ENCODE peak calls at places on chromosomes 11 and 22, in eight cellular contexts. W is DND-41, P is tibial nerve, V is pancreas, L is GM23248, G is fibroblast of lung, M is endothelial cell of umbilical vein, T is left ventricle myocardium inferior. Q is an unnamed sample. For H3K4me1, the result is how much of the 10 kb centered on the place peaks cover.

GRCh38 chr22:27636716-27637503 is 164.6 kb downstream of the MN1 start:
- DNase-seq in T (peak), M (no peak), W (no peak), G (no peak), P (no peak), V (no peak), L (no peak), Q (no peak)

GRCh38 chr11:12901272-12901671 is 107.8 kb upstream of the RASSF10 start:
- DNase-seq in P (no peak), L (peak), W (peak), M (no peak), G (no peak), V (no peak), T (no peak), Q (no peak)

GRCh38 chr22:24427500-24428164 is at the start of gene ADORA2A:
- DNase-seq in M (no peak), L (no peak), W (peak), V (peak), T (no peak), P (no peak), G (no peak), Q (peak)

GRCh38 chr11:27625347-27625912 is 74.8 kb downstream of the BDNF start:
- DNase-seq in V (no peak), G (no peak), L (no peak), W (no peak), P (no peak), M (no peak), T (no peak), Q (no peak)

GRCh38 chr22:31173386-31174145 is 13.6 kb downstream of the RNF185 start:
- DNase-seq in M (peak), T (no peak), W (no peak), P (no peak), V (no peak), L (peak), G (peak), Q (no peak)

GRCh38 chr11:7677071-7677470 is 3.8 kb upstream of the CYB5R2 start:
- DNase-seq in G (no peak), T (no peak), M (peak), P (no peak), L (peak), W (no peak), V (no peak), Q (no peak)

GRCh38 chr11:44147751-44148150 is 52.3 kb downstream of the EXT2 start:
- DNase-seq in P (no peak), L (no peak), G (no peak), W (no peak), T (no peak), M (no peak), V (no peak), Q (no peak)

GRCh38 chr11:62505112-62505783 is 41.4 kb downstream of the AHNAK start:
- DNase-seq in P (no peak), W (no peak), V (no peak), M (no peak), T (peak), G (no peak), L (peak), Q (no peak)

GRCh38 chr11:126890561-126890960 is 110.0 kb downstream of the KIRREL3 start:
- DNase-seq in G (no peak), P (no peak), V (no peak), T (no peak), L (no peak), M (no peak), W (no peak), Q (no peak)

GRCh38 chr22:32480238-32480637 is 5.6 kb downstream of the FBXO7 start:
- DNase-seq in P (no peak), L (no peak), M (no peak), V (no peak), T (no peak), W (no peak), G (no peak), Q (no peak)

GRCh38 chr22:26568207-26568706 is 21.7 kb downstream of the TPST2 start:
- DNase-seq in M (peak), V (no peak), G (peak), L (no peak), T (no peak), P (no peak), W (no peak), Q (no peak)

GRCh38 chr11:75578977-75579376 is 16.9 kb downstream of the SERPINH1 start:
- DNase-seq in W (no peak), M (no peak), G (no peak), T (no peak), P (no peak), L (no peak), V (no peak), Q (no peak)

GRCh38 chr11:113581713-113582112 is 106.5 kb upstream of the DRD2 start:
- DNase-seq in W (no peak), P (no peak), T (no peak), V (no peak), G (no peak), M (no peak), L (no peak), Q (no peak)

GRCh38 chr22:46561435-46561905 is 24.1 kb upstream of the CELSR1 start:
- DNase-seq in M (no peak), L (no peak), W (peak), P (no peak), T (peak), V (peak), G (no peak), Q (no peak)

GRCh38 chr22:29144786-29145160 is 60.9 kb upstream of the EMID1 start:
- DNase-seq in T (no peak), W (no peak), G (no peak), M (no peak), V (peak), L (no peak), P (no peak), Q (no peak)

GRCh38 chr11:117621226-117621625 is 175.8 kb downstream of the DSCAML1 start:
- DNase-seq in W (peak), G (peak), P (no peak), V (no peak), L (peak), M (peak), T (no peak), Q (no peak)

GRCh38 chr22:31136711-31137110 is 3.6 kb downstream of the PLA2G3 start:
- DNase-seq in M (no peak), L (no peak), P (no peak), W (no peak), G (no peak), T (no peak), V (peak), Q (no peak)

GRCh38 chr11:80240245-80240644 is 799.4 kb upstream of the TENM4 start:
- DNase-seq in T (no peak), G (no peak), P (no peak), W (no peak), V (no peak), M (no peak), L (no peak), Q (no peak)

GRCh38 chr11:32448232-32448631 is 12.9 kb upstream of the WT1 start:
- DNase-seq in V (no peak), M (no peak), T (no peak), L (no peak), W (no peak), P (no peak), G (no peak), Q (no peak)

GRCh38 chr22:37569009-37569920 is 9.0 kb downstream of the CDC42EP1 start:
- DNase-seq in P (no peak), M (no peak), G (no peak), V (peak), W (no peak), T (no peak), L (no peak), Q (no peak)

GRCh38 chr11:73463359-73463758 is 87.2 kb downstream of the RELT start:
- DNase-seq in V (no peak), M (no peak), L (peak), T (no peak), P (no peak), W (no peak), G (peak), Q (no peak)

GRCh38 chr11:83545494-83545893 is 259.3 kb upstream of the CCDC90B start:
- DNase-seq in P (no peak), V (no peak), G (no peak), M (no peak), T (no peak), L (no peak), W (no peak), Q (no peak)

GRCh38 chr11:106399075-106399500 is 321.6 kb downstream of the AASDHPPT start:
- DNase-seq in V (no peak), P (peak), L (peak), T (no peak), G (peak), W (no peak), M (no peak), Q (no peak)

GRCh38 chr11:5815534-5815933 is 6.8 kb downstream of the OR52N2 start:
- DNase-seq in V (no peak), G (no peak), W (no peak), T (no peak), P (no peak), L (peak), M (no peak), Q (no peak)

GRCh38 chr22:38098410-38099249 is 11.9 kb downstream of the BAIAP2L2 start:
- DNase-seq in G (peak), M (peak), L (peak), P (no peak), V (no peak), T (no peak), W (no peak), Q (no peak)

GRCh38 chr22:22997262-22997898 is 72.9 kb upstream of the GNAZ start:
- DNase-seq in M (no peak), T (no peak), P (no peak), V (no peak), L (no peak), G (no peak), W (no peak), Q (no peak)

GRCh38 chr11:57800444-57801184 is 39.0 kb downstream of the CTNND1 start:
- DNase-seq in P (no peak), V (no peak), W (peak), G (peak), T (no peak), M (peak), L (peak), Q (peak)

GRCh38 chr11:123371506-123372297 is 58.4 kb upstream of the GRAMD1B start:
- DNase-seq in L (no peak), P (no peak), M (no peak), T (no peak), W (no peak), G (no peak), V (no peak), Q (no peak)

GRCh38 chr11:117823941-117824420 is 563 bp downstream of the FXYD2 start:
- DNase-seq in W (peak), M (peak), L (no peak), V (peak), P (no peak), T (peak), G (peak), Q (no peak)

DNA sequence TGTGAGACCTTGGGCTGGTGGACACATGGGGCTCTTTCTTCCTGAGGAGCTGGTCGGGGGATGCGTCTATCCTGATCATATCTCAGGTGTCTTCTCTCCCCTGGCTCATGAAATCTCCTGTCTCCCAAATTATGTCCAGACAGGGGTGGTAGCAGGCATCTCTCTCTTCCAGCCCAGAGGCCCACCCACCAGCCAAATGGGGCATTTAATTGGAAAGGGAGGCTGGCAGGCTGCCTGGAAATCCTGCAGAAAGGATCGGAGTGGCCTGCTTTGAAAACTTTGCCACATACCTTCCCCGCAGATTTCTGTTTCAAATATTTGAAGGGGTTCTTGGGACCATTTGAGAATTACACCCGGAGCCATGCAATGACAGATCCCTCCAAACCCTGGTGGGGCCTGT is 37.4 kb downstream of the SMIM38 start:
- DNase-seq in G (no peak), V (no peak), W (no peak), L (no peak), T (no peak), P (no peak), M (no peak), Q (no peak)
- H3K4me1 ChIP-seq in G (under half), V (under half), W (under half), L (under half), T (under half), P (under half), M (under half), Q (under half)

GRCh38 chr11:65429724-65430405 is 7.3 kb downstream of the NEAT1 start:
- DNase-seq in L (peak), V (peak), W (peak), G (peak), T (peak), M (peak), P (no peak), Q (no peak)

GRCh38 chr11:65429069-65429681 is 6.6 kb downstream of the NEAT1 start:
- DNase-seq in L (peak), W (no peak), V (no peak), M (peak), P (no peak), G (peak), T (no peak), Q (peak)

GRCh38 chr11:65431452-65432132 is 9.0 kb downstream of the NEAT1 start:
- DNase-seq in L (peak), W (no peak), M (peak), V (no peak), P (no peak), T (no peak), G (peak), Q (no peak)

GRCh38 chr11:65432133-65432650 is 9.6 kb downstream of the NEAT1 start:
- DNase-seq in T (no peak), M (peak), P (no peak), G (peak), W (no peak), V (no peak), L (peak), Q (no peak)

DNA sequence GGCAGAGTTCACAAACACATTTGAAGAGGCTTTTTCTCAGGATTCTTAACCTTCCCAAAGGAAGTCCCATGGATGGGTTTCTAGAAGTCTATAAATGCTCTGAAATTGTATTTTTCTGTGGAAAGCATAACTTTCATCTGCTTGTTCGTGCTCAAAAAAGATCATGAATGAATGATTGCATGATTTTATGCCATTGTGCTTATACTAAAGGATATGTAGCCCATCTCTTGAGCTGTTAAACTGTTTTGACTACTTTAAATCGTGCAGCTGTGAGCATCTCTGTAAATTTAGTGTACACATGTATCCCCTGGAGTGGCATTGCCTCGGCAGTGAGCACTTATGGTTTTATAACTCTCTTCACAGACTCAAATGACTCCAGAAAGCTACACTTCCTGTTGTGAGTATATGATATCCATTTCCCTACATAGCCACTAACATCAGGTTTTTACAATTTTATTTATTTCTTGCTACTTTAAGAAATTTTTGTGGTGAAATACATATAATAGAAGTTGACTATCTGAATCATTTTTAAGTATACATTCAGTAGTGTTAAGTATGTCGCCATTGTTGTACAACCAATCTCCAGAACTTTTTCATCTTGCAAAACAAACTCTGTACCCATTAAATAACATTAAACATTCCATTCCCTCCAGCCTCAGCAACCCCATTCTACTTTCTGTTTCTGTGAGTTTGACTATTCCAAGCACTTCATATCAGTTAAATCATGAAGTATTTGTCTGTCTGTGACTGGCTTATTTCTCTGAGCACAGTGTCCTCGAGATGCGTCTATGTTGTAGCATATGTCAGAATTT is 8.0 kb downstream of the NEAT1 start:
- DNase-seq in L (peak), M (peak), G (peak), W (no peak), P (peak), T (no peak), V (no peak), Q (no peak)
- H3K4me3 ChIP-seq in L (peak), M (peak), G (peak), W (no peak), P (peak), T (peak), V (no peak), Q (peak)

GRCh38 chr11:102426000-102426399 is 26.6 kb downstream of the TMEM123 start:
- DNase-seq in T (no peak), V (no peak), W (no peak), G (no peak), L (no peak), P (no peak), M (no peak), Q (no peak)
- H3K4me1 ChIP-seq in T (under half), V (under half), W (under half), G (under half), L (under half), P (under half), M (under half), Q (half or more)

DNA sequence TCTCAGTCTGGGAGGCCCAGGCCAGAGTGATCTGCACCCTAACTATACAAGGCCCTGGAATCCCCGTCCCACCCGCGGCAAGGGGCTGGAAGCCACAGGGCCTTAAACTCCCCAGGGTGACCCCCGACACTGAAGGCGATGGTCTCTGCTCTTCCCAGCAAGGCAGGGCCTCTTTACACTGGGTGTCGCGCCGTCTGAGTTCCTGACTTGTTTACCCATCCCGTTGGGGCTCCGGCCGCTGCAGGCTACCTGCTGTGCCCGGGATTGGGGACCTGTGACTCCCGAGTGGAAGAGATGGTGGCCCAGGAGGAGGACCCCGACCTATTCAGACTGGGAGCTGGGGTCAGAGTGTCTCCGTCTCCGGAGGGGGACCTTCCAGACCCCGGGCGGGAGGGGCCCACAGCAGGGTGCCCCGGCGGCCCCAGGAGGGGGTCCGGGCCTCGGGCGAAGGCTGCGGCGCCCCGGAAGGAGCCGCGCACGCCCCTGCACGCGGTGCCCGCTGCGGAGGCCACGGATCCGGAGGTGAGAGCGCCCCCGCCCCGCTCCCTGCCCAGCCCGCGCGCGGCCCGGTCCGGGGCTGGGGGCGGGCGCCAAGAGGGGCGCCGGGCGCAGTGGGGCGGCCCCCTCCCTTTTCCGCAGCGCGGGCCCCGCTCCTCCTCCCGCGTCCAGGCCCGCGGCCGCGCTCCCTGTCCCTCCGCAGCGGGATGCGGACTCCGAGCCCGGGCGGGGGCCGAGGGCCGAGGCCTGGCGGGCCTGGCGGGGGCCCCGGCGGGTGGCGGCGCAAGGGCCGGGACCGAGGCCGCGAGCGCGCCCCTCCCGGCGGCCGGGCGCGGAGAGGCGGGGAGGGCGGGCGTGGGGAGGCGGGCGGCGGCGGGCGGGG is 534 bp upstream of the MPPED1 start:
- DNase-seq in T (no peak), G (no peak), V (no peak), M (no peak), W (no peak), P (no peak), L (no peak), Q (no peak)
- H3K4me3 ChIP-seq in T (peak), G (no peak), V (no peak), M (no peak), W (no peak), P (no peak), L (no peak), Q (no peak)

DNA sequence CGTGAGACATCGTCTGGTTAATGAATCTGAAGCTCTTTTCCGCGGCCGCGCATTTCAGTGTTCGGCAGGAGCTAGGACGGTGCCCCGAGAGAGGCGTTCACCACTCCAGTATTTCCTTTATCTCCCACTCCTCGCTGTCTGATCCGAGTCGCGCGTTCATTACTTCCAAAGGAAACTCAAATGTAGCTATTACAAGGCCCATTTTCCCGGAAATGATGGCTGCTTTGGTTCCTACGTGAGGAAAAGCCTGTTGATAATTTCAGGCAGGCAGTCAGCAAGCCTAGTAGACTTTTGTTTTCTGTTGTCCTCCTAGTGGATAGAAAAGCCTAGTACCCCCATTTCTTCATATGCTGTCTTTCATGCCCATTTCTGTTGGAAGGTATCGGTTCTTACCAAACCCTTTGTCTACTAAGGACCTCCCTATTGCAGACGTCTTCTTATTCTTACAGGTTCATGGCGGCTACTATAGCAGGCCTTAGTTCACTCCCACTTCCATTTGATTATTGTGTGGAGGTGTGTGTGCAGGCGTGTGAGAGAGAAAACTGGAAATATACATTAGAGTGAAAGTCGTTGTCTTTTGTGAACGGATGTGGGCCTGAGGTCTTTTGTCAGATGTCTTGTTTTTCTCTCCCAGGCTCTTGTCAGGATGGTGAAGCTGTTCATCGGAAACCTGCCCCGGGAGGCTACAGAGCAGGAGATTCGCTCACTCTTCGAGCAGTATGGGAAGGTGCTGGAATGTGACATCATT is 737 bp downstream of the RBM4 start:
- DNase-seq in P (no peak), W (peak), M (peak), L (peak), V (no peak), T (no peak), G (peak), Q (no peak)
- H3K4me1 ChIP-seq in P (half or more), W (half or more), M (under half), L (under half), V (under half), T (half or more), G (under half), Q (half or more)

GRCh38 chr11:125083312-125084056 is 20.4 kb downstream of the SLC37A2 start:
- DNase-seq in L (no peak), T (no peak), V (no peak), M (no peak), P (no peak), G (no peak), W (no peak), Q (no peak)
- H3K4me3 ChIP-seq in L (no peak), T (no peak), V (no peak), M (no peak), P (no peak), G (no peak), W (no peak), Q (no peak)